ENCODE peak calls at places on chromosomes 12 and 14, in four cellular contexts. Z, W, I and F are unnamed samples.

GRCh38 chr12:3133410-3133793 is 56.2 kb downstream of the TSPAN9 start:
- DNase-seq in Z (no peak), W (no peak), I (no peak), F (no peak)

GRCh38 chr14:60272177-60272576 is 23.2 kb downstream of the PPM1A start:
- DNase-seq in Z (no peak), W (no peak), I (no peak), F (no peak)

GRCh38 chr12:1496162-1496925 is 98.0 kb downstream of the FBXL14 start:
- DNase-seq in Z (no peak), W (no peak), I (peak), F (no peak)

GRCh38 chr14:66507181-66507721 is 696 bp upstream of the GPHN start:
- DNase-seq in Z (no peak), W (no peak), I (peak), F (peak)

GRCh38 chr12:127660961-127661360 is 606.0 kb upstream of the TMEM132C start:
- DNase-seq in Z (no peak), W (no peak), I (peak), F (peak)

GRCh38 chr12:111322336-111323250 is 46.3 kb downstream of the PHETA1 start:
- DNase-seq in Z (no peak), W (peak), I (no peak), F (no peak)

GRCh38 chr14:49950275-49951250 is 57.7 kb downstream of the ARF6 start:
- DNase-seq in Z (peak), W (no peak), I (peak), F (peak)

GRCh38 chr12:106498056-106498455 is 84.7 kb upstream of the RFX4 start:
- DNase-seq in Z (no peak), W (no peak), I (no peak), F (no peak)

GRCh38 chr12:57759360-57759980 is 4.6 kb downstream of the MARCHF9 start:
- DNase-seq in Z (no peak), W (no peak), I (peak), F (peak)

GRCh38 chr12:109820921-109821381 is 12.2 kb downstream of the TRPV4 start:
- DNase-seq in Z (peak), W (no peak), I (peak), F (peak)

GRCh38 chr12:53500119-53500775 is 836 bp upstream of the TARBP2 start:
- DNase-seq in Z (no peak), W (peak), I (peak), F (no peak)

GRCh38 chr12:108854055-108854452 is 3.3 kb downstream of the SSH1 start:
- DNase-seq in Z (no peak), W (no peak), I (peak), F (peak)

GRCh38 chr14:95044463-95045254 is 112.7 kb downstream of the DICER1 start:
- DNase-seq in Z (no peak), W (no peak), I (no peak), F (no peak)

GRCh38 chr14:68938515-68939423 is 40.3 kb downstream of the ACTN1 start:
- DNase-seq in Z (no peak), W (no peak), I (no peak), F (no peak)

GRCh38 chr14:105204206-105204930 is 23.3 kb upstream of the NUDT14 start:
- DNase-seq in Z (no peak), W (peak), I (peak), F (peak)

GRCh38 chr12:50103767-50104321 is at the start of gene GPD1:
- DNase-seq in Z (peak), W (peak), I (peak), F (peak)

GRCh38 chr14:75636100-75636692 is 24.5 kb downstream of the ERG28 start:
- DNase-seq in Z (no peak), W (no peak), I (peak), F (peak)

GRCh38 chr12:129257526-129257925 is 404.2 kb downstream of the GLT1D1 start:
- DNase-seq in Z (no peak), W (no peak), I (no peak), F (no peak)

GRCh38 chr12:34625116-34625515 is 602.8 kb downstream of the ALG10 start:
- DNase-seq in Z (no peak), W (no peak), I (peak), F (no peak)

GRCh38 chr12:106754331-106754730 is 20.2 kb upstream of the RIC8B start:
- DNase-seq in Z (no peak), W (no peak), I (no peak), F (no peak)

GRCh38 chr12:122333142-122334087 is 67.1 kb upstream of the VPS33A start:
- DNase-seq in Z (no peak), W (peak), I (no peak), F (no peak)

GRCh38 chr14:104283197-104284106 is 145.1 kb downstream of the KIF26A start:
- DNase-seq in Z (peak), W (peak), I (no peak), F (no peak)

GRCh38 chr14:67704484-67705089 is 2.9 kb downstream of the RDH12 start:
- DNase-seq in Z (peak), W (no peak), I (peak), F (peak)

GRCh38 chr14:32513571-32514009 is 184.5 kb downstream of the AKAP6 start:
- DNase-seq in Z (no peak), W (no peak), I (no peak), F (peak)

GRCh38 chr12:116294464-116295002 is 17.0 kb upstream of the MED13L start:
- DNase-seq in Z (no peak), W (no peak), I (no peak), F (no peak)

GRCh38 chr12:40831916-40832315 is 139.7 kb downstream of the CNTN1 start:
- DNase-seq in Z (no peak), W (no peak), I (no peak), F (no peak)

GRCh38 chr12:75854681-75855309 is 176.8 kb downstream of the PHLDA1 start:
- DNase-seq in Z (no peak), W (no peak), I (no peak), F (no peak)

GRCh38 chr12:122646568-122647220 is 56.5 kb downstream of the HCAR2 start:
- DNase-seq in Z (no peak), W (no peak), I (no peak), F (no peak)

GRCh38 chr14:20607617-20608016 is 16.4 kb upstream of the RNASE12 start:
- DNase-seq in Z (no peak), W (no peak), I (no peak), F (no peak)

GRCh38 chr12:68796399-68796798 is 11.6 kb upstream of the MDM2 start:
- DNase-seq in Z (no peak), W (no peak), I (no peak), F (no peak)

GRCh38 chr14:72049462-72049861 is 117.2 kb downstream of the RGS6 start:
- DNase-seq in Z (peak), W (no peak), I (no peak), F (no peak)

GRCh38 chr12:94649349-94650142 is 811 bp downstream of the TMCC3 start:
- DNase-seq in Z (peak), W (peak), I (no peak), F (peak)

GRCh38 chr14:99467338-99468075 is 13.2 kb downstream of the SETD3 start:
- DNase-seq in Z (no peak), W (no peak), I (peak), F (peak)

GRCh38 chr12:76183459-76184186 is 99.1 kb upstream of the NAP1L1 start:
- DNase-seq in Z (no peak), W (no peak), I (no peak), F (no peak)

GRCh38 chr12:121524196-121524930 is 56.5 kb downstream of the KDM2B start:
- DNase-seq in Z (peak), W (no peak), I (no peak), F (no peak)

GRCh38 chr12:31017535-31017934 is 56.1 kb upstream of the DDX11 start:
- DNase-seq in Z (no peak), W (no peak), I (no peak), F (no peak)

GRCh38 chr12:65325183-65325582 is 46.7 kb downstream of the MSRB3 start:
- DNase-seq in Z (no peak), W (no peak), I (peak), F (no peak)